ENCODE peak calls at places on chromosomes 1 and 21, in eight cellular contexts. Q is heart left ventricle; T is iPS-NIHi11; Z is stimulated activated CD8-positive, alpha-beta memory T cell treated with anti-CD3 and anti-CD28 coated beads, Interleukin-2, amount 100 ng/mL, for 48 hours; C is T-helper 17 cell; V is adrenal gland; D is WTC11; O is AG08396. G is an unnamed sample.

GRCh38 chr1:16013220-16013907 is 4.5 kb downstream of the HSPB7 start:
- DNase-seq in Q (peak), T (peak), Z (peak), C (no peak), V (peak), D (peak), O (peak), G (peak)

GRCh38 chr1:183454377-183454776 is 17.9 kb upstream of the SMG7 start:
- DNase-seq in Q (no peak), T (no peak), Z (no peak), C (no peak), V (no peak), D (no peak), O (no peak), G (no peak)

GRCh38 chr1:6127587-6128163 is 52.4 kb downstream of the CHD5 start:
- DNase-seq in Q (peak), T (peak), Z (peak), C (peak), V (peak), D (peak), O (peak), G (peak)

GRCh38 chr1:207890136-207890738 is 20.7 kb downstream of the CD34 start:
- DNase-seq in Q (peak), T (no peak), Z (no peak), C (no peak), V (peak), D (no peak), O (peak), G (peak)

GRCh38 chr1:117321680-117322609 is 45.3 kb upstream of the MAN1A2 start:
- DNase-seq in Q (no peak), T (no peak), Z (no peak), C (no peak), V (no peak), D (no peak), O (no peak), G (no peak)

GRCh38 chr1:8091691-8092090 is 65.6 kb upstream of the ERRFI1 start:
- DNase-seq in Q (no peak), T (no peak), Z (no peak), C (no peak), V (no peak), D (no peak), O (no peak), G (no peak)

GRCh38 chr1:210263963-210264362 is 31.4 kb downstream of the SERTAD4 start:
- DNase-seq in Q (no peak), T (no peak), Z (no peak), C (no peak), V (no peak), D (no peak), O (no peak), G (no peak)

GRCh38 chr1:208834346-208835081 is 590.3 kb upstream of the PLXNA2 start:
- DNase-seq in Q (no peak), T (no peak), Z (no peak), C (no peak), V (no peak), D (no peak), O (no peak), G (no peak)

GRCh38 chr1:179709841-179710329 is 33.2 kb upstream of the FAM163A start:
- DNase-seq in Q (no peak), T (no peak), Z (no peak), C (peak), V (peak), D (no peak), O (no peak), G (no peak)

GRCh38 chr1:110471131-110471530 is 20.2 kb downstream of the PROK1 start:
- DNase-seq in Q (no peak), T (no peak), Z (no peak), C (no peak), V (no peak), D (no peak), O (no peak), G (no peak)

GRCh38 chr1:99731384-99731783 is 35.1 kb downstream of the FRRS1 start:
- DNase-seq in Q (no peak), T (no peak), Z (no peak), C (no peak), V (no peak), D (no peak), O (no peak), G (no peak)

GRCh38 chr1:159831696-159832225 is 5.1 kb downstream of the SLAMF8 start:
- DNase-seq in Q (no peak), T (no peak), Z (no peak), C (no peak), V (no peak), D (no peak), O (no peak), G (no peak)

GRCh38 chr1:246695136-246695535 is 29.1 kb upstream of the SCCPDH start:
- DNase-seq in Q (no peak), T (no peak), Z (no peak), C (no peak), V (peak), D (no peak), O (peak), G (no peak)

GRCh38 chr1:111648826-111649225 is 29.2 kb downstream of the RAP1A start:
- DNase-seq in Q (peak), T (no peak), Z (no peak), C (no peak), V (peak), D (no peak), O (no peak), G (peak)

GRCh38 chr1:11152755-11153154 is 36.4 kb upstream of the ANGPTL7 start:
- DNase-seq in Q (no peak), T (no peak), Z (no peak), C (no peak), V (no peak), D (no peak), O (no peak), G (no peak)

GRCh38 chr1:156004843-156005593 is 15.7 kb downstream of the SSR2 start:
- DNase-seq in Q (no peak), T (no peak), Z (no peak), C (no peak), V (no peak), D (no peak), O (no peak), G (no peak)

GRCh38 chr1:201594575-201595245 is 55.8 kb downstream of the NAV1 start:
- DNase-seq in Q (no peak), T (peak), Z (no peak), C (no peak), V (no peak), D (peak), O (peak), G (no peak)

GRCh38 chr1:176790771-176791170 is 327.8 kb downstream of the PAPPA2 start:
- DNase-seq in Q (no peak), T (no peak), Z (no peak), C (no peak), V (no peak), D (no peak), O (no peak), G (no peak)

GRCh38 chr21:29245104-29245643 is 53.5 kb upstream of the BACH1 start:
- DNase-seq in Q (no peak), T (no peak), Z (no peak), C (no peak), V (no peak), D (no peak), O (no peak), G (no peak)

GRCh38 chr1:83999316-83999819 is 436 bp upstream of the TTLL7 start:
- DNase-seq in Q (peak), T (peak), Z (no peak), C (no peak), V (peak), D (no peak), O (peak), G (peak)

G was measured in testis.